ENCODE peak calls at places on chromosomes 16 and 17, in nine cellular contexts. R, B, I, H, A, G, Y, S and X are unnamed samples.

GRCh38 chr17:57918017-57918895 is 37.0 kb downstream of the CUEDC1 start:
- DNase-seq in R (no peak), B (no peak), I (peak), H (no peak), A (no peak), G (no peak), Y (no peak), S (no peak), X (peak)

GRCh38 chr17:41763327-41763726 is 23.2 kb downstream of the JUP start:
- DNase-seq in R (no peak), B (no peak), I (no peak), H (no peak), A (no peak), G (no peak), Y (no peak), S (no peak), X (no peak)

GRCh38 chr17:1126801-1127550 is 52.8 kb downstream of the ABR start:
- DNase-seq in R (no peak), B (no peak), I (no peak), H (no peak), A (no peak), G (no peak), Y (no peak), S (no peak), X (no peak)

GRCh38 chr16:2954228-2954627 is 9.8 kb upstream of the KREMEN2 start:
- DNase-seq in R (no peak), B (peak), I (no peak), H (no peak), A (no peak), G (no peak), Y (no peak), S (no peak), X (no peak)

GRCh38 chr17:35790826-35791225 is 4.6 kb downstream of the MMP28 start:
- DNase-seq in R (no peak), B (no peak), I (no peak), H (no peak), A (no peak), G (no peak), Y (no peak), S (no peak), X (peak)

GRCh38 chr17:75749545-75750389 is 15.2 kb downstream of the GALK1 start:
- DNase-seq in R (peak), B (peak), I (peak), H (peak), A (peak), G (peak), Y (peak), S (peak), X (peak)

GRCh38 chr16:72561-73537 is at the start of gene RHBDF1:
- DNase-seq in R (peak), B (no peak), I (peak), H (peak), A (peak), G (no peak), Y (no peak), S (no peak), X (peak)

GRCh38 chr17:60594747-60595146 is 5.2 kb upstream of the PPM1D start:
- DNase-seq in R (no peak), B (no peak), I (no peak), H (no peak), A (no peak), G (no peak), Y (no peak), S (no peak), X (no peak)

GRCh38 chr16:10866196-10866976 is 10.6 kb upstream of the CIITA start:
- DNase-seq in R (no peak), B (no peak), I (no peak), H (no peak), A (no peak), G (no peak), Y (no peak), S (no peak), X (no peak)

GRCh38 chr16:67204076-67204475 is 5.1 kb downstream of the ELMO3 start:
- DNase-seq in R (no peak), B (no peak), I (no peak), H (no peak), A (no peak), G (no peak), Y (no peak), S (no peak), X (no peak)

GRCh38 chr17:40122466-40122943 is 734 bp downstream of the MSL1 start:
- DNase-seq in R (no peak), B (peak), I (peak), H (peak), A (no peak), G (peak), Y (no peak), S (peak), X (no peak)

GRCh38 chr16:49409121-49409520 is 35.5 kb downstream of the C16orf78 start:
- DNase-seq in R (no peak), B (no peak), I (no peak), H (no peak), A (no peak), G (no peak), Y (no peak), S (no peak), X (no peak)

GRCh38 chr16:282944-283744 is at the start of gene PDIA2:
- DNase-seq in R (no peak), B (no peak), I (no peak), H (no peak), A (no peak), G (no peak), Y (no peak), S (no peak), X (no peak)

GRCh38 chr16:81707411-81708321 is 71.4 kb upstream of the PLCG2 start:
- DNase-seq in R (no peak), B (peak), I (peak), H (no peak), A (no peak), G (no peak), Y (no peak), S (no peak), X (peak)

GRCh38 chr17:38559025-38559879 is 46.5 kb downstream of the SRCIN1 start:
- DNase-seq in R (peak), B (peak), I (peak), H (peak), A (peak), G (peak), Y (peak), S (peak), X (peak)

GRCh38 chr16:79601978-79602609 is 1.6 kb upstream of the MAF start:
- DNase-seq in R (peak), B (peak), I (peak), H (no peak), A (peak), G (peak), Y (peak), S (peak), X (peak)

GRCh38 chr16:81026429-81026828 is 9.2 kb upstream of the ATMIN start:
- DNase-seq in R (no peak), B (no peak), I (no peak), H (no peak), A (no peak), G (no peak), Y (no peak), S (no peak), X (no peak)

GRCh38 chr16:28117168-28117565 is 53.7 kb upstream of the GSG1L start:
- DNase-seq in R (no peak), B (no peak), I (no peak), H (no peak), A (no peak), G (no peak), Y (no peak), S (no peak), X (no peak)

GRCh38 chr16:84780063-84780462 is 39.7 kb upstream of the CRISPLD2 start:
- DNase-seq in R (no peak), B (no peak), I (no peak), H (no peak), A (no peak), G (no peak), Y (no peak), S (no peak), X (no peak)

GRCh38 chr17:80101946-80102706 is 745 bp downstream of the GAA start:
- DNase-seq in R (no peak), B (peak), I (peak), H (no peak), A (no peak), G (peak), Y (no peak), S (no peak), X (no peak)

GRCh38 chr17:4167786-4168185 is 24.8 kb downstream of the CYB5D2 start:
- DNase-seq in R (no peak), B (peak), I (no peak), H (no peak), A (no peak), G (no peak), Y (no peak), S (peak), X (no peak)

GRCh38 chr17:57872536-57872935 is 22.7 kb upstream of the MRPS23 start:
- DNase-seq in R (no peak), B (no peak), I (no peak), H (no peak), A (no peak), G (no peak), Y (no peak), S (no peak), X (no peak)

GRCh38 chr17:76272541-76273434 is 7.6 kb downstream of the UBALD2 start:
- DNase-seq in R (no peak), B (peak), I (no peak), H (peak), A (no peak), G (peak), Y (no peak), S (no peak), X (no peak)

GRCh38 chr17:45345554-45346254 is 28.9 kb upstream of the MAP3K14 start:
- DNase-seq in R (no peak), B (no peak), I (peak), H (no peak), A (no peak), G (no peak), Y (no peak), S (no peak), X (peak)

GRCh38 chr17:72702998-72703397 is 389.5 kb downstream of the SLC39A11 start:
- DNase-seq in R (no peak), B (no peak), I (no peak), H (no peak), A (no peak), G (no peak), Y (no peak), S (no peak), X (peak)

GRCh38 chr17:1231456-1231855 is 38.8 kb upstream of the BHLHA9 start:
- DNase-seq in R (no peak), B (no peak), I (peak), H (no peak), A (no peak), G (no peak), Y (no peak), S (no peak), X (peak)

GRCh38 chr17:17306181-17306580 is 3.0 kb downstream of the NT5M start:
- DNase-seq in R (no peak), B (no peak), I (no peak), H (no peak), A (no peak), G (no peak), Y (no peak), S (no peak), X (no peak)

GRCh38 chr16:86566601-86566965 is at the start of gene FOXC2:
- DNase-seq in R (no peak), B (peak), I (peak), H (no peak), A (peak), G (peak), Y (peak), S (no peak), X (peak)

GRCh38 chr17:68705331-68706166 is 104.4 kb upstream of the FAM20A start:
- DNase-seq in R (no peak), B (no peak), I (peak), H (no peak), A (no peak), G (no peak), Y (no peak), S (no peak), X (no peak)

GRCh38 chr17:71975331-71975801 is 145.5 kb upstream of the SOX9 start:
- DNase-seq in R (no peak), B (no peak), I (peak), H (no peak), A (peak), G (no peak), Y (no peak), S (no peak), X (no peak)

GRCh38 chr16:25092489-25092888 is 19.1 kb upstream of the LCMT1 start:
- DNase-seq in R (no peak), B (no peak), I (no peak), H (no peak), A (no peak), G (no peak), Y (no peak), S (no peak), X (no peak)

GRCh38 chr17:3888343-3889171 is 4.3 kb downstream of the CAMKK1 start:
- DNase-seq in R (peak), B (no peak), I (peak), H (no peak), A (peak), G (no peak), Y (no peak), S (no peak), X (peak)

GRCh38 chr16:85079785-85080602 is 32.3 kb downstream of the CIBAR2 start:
- DNase-seq in R (no peak), B (no peak), I (no peak), H (no peak), A (no peak), G (no peak), Y (no peak), S (no peak), X (no peak)

GRCh38 chr17:49299996-49300395 is 62.1 kb downstream of the ZNF652 start:
- DNase-seq in R (no peak), B (no peak), I (no peak), H (no peak), A (no peak), G (no peak), Y (no peak), S (no peak), X (no peak)

GRCh38 chr16:57801098-57801855 is 1.0 kb downstream of the KIFC3 start:
- DNase-seq in R (peak), B (no peak), I (peak), H (no peak), A (peak), G (no peak), Y (no peak), S (no peak), X (peak)

GRCh38 chr16:4505356-4506153 is 29.4 kb downstream of the HMOX2 start:
- DNase-seq in R (no peak), B (peak), I (no peak), H (peak), A (no peak), G (peak), Y (peak), S (peak), X (no peak)

GRCh38 chr17:46929413-46929812 is 6.5 kb downstream of the GOSR2 start:
- DNase-seq in R (no peak), B (no peak), I (peak), H (no peak), A (peak), G (no peak), Y (no peak), S (no peak), X (peak)

GRCh38 chr17:77266891-77267341 is 126.1 kb downstream of the SEC14L1 start:
- DNase-seq in R (no peak), B (no peak), I (no peak), H (peak), A (no peak), G (no peak), Y (no peak), S (no peak), X (no peak)

GRCh38 chr17:79666111-79666510 is 55.3 kb upstream of the RBFOX3 start:
- DNase-seq in R (no peak), B (no peak), I (no peak), H (no peak), A (no peak), G (no peak), Y (no peak), S (no peak), X (no peak)